ENCODE peak calls at places on chromosomes 2 and 18, in five cellular contexts. One of them, this sample, is unnamed.

GRCh38 chr18:39215920-39216319 is 1650.3 kb upstream of the CELF4 start:
- DNase-seq in progenitor cell of endocrine pancreas: no peak
- DNase-seq in GM23248: no peak
- DNase-seq in testis: no peak
- DNase-seq in NCI-H1092 treated with DMSO at 0.1 percent for 48 hours: no peak
- DNase-seq in this sample: no peak

GRCh38 chr18:59835656-59836379 is 64.0 kb upstream of the PMAIP1 start:
- DNase-seq in GM23248: no peak
- DNase-seq in testis: no peak
- DNase-seq in progenitor cell of endocrine pancreas: no peak
- DNase-seq in NCI-H1092 treated with DMSO at 0.1 percent for 48 hours: no peak
- DNase-seq in this sample: no peak

GRCh38 chr2:70947556-70948184 is 12.0 kb downstream of the ATP6V1B1 start:
- DNase-seq in NCI-H1092 treated with DMSO at 0.1 percent for 48 hours: no peak
- DNase-seq in testis: peak
- DNase-seq in GM23248: peak
- DNase-seq in progenitor cell of endocrine pancreas: peak
- DNase-seq in this sample: peak

GRCh38 chr2:102392096-102392495 is 30.9 kb upstream of the IL18RAP start:
- DNase-seq in GM23248: no peak
- DNase-seq in progenitor cell of endocrine pancreas: no peak
- DNase-seq in NCI-H1092 treated with DMSO at 0.1 percent for 48 hours: no peak
- DNase-seq in testis: no peak
- DNase-seq in this sample: no peak

GRCh38 chr2:19361325-19361990 is 3.0 kb upstream of the OSR1 start:
- DNase-seq in progenitor cell of endocrine pancreas: no peak
- DNase-seq in GM23248: peak
- DNase-seq in NCI-H1092 treated with DMSO at 0.1 percent for 48 hours: no peak
- DNase-seq in testis: peak
- DNase-seq in this sample: peak

GRCh38 chr2:17610521-17610920 is 70.0 kb downstream of the VSNL1 start:
- DNase-seq in progenitor cell of endocrine pancreas: no peak
- DNase-seq in GM23248: peak
- DNase-seq in testis: no peak
- DNase-seq in NCI-H1092 treated with DMSO at 0.1 percent for 48 hours: no peak
- DNase-seq in this sample: no peak

GRCh38 chr2:61993422-61994024 is 88.0 kb downstream of the COMMD1 start:
- DNase-seq in progenitor cell of endocrine pancreas: no peak
- DNase-seq in testis: peak
- DNase-seq in GM23248: peak
- DNase-seq in NCI-H1092 treated with DMSO at 0.1 percent for 48 hours: peak
- DNase-seq in this sample: no peak

GRCh38 chr18:74063023-74063422 is 84.6 kb downstream of the FBXO15 start:
- DNase-seq in NCI-H1092 treated with DMSO at 0.1 percent for 48 hours: no peak
- DNase-seq in testis: no peak
- DNase-seq in GM23248: no peak
- DNase-seq in progenitor cell of endocrine pancreas: no peak
- DNase-seq in this sample: no peak

GRCh38 chr2:96108578-96109561 is 7.5 kb downstream of the ADRA2B start:
- DNase-seq in progenitor cell of endocrine pancreas: no peak
- DNase-seq in GM23248: no peak
- DNase-seq in testis: peak
- DNase-seq in NCI-H1092 treated with DMSO at 0.1 percent for 48 hours: no peak
- DNase-seq in this sample: peak

GRCh38 chr2:112646102-112646719 is 472 bp downstream of the SLC20A1 start:
- DNase-seq in NCI-H1092 treated with DMSO at 0.1 percent for 48 hours: peak
- DNase-seq in GM23248: peak
- DNase-seq in testis: peak
- DNase-seq in progenitor cell of endocrine pancreas: peak
- DNase-seq in this sample: no peak

GRCh38 chr2:109244750-109245382 is 115.9 kb downstream of the SH3RF3 start:
- DNase-seq in progenitor cell of endocrine pancreas: no peak
- DNase-seq in NCI-H1092 treated with DMSO at 0.1 percent for 48 hours: no peak
- DNase-seq in GM23248: no peak
- DNase-seq in testis: peak
- DNase-seq in this sample: no peak

GRCh38 chr2:186105016-186105415 is 366.4 kb downstream of the FSIP2 start:
- DNase-seq in NCI-H1092 treated with DMSO at 0.1 percent for 48 hours: no peak
- DNase-seq in GM23248: peak
- DNase-seq in testis: no peak
- DNase-seq in progenitor cell of endocrine pancreas: no peak
- DNase-seq in this sample: no peak

GRCh38 chr2:160299540-160299939 is 99.5 kb upstream of the ITGB6 start:
- DNase-seq in progenitor cell of endocrine pancreas: no peak
- DNase-seq in NCI-H1092 treated with DMSO at 0.1 percent for 48 hours: no peak
- DNase-seq in testis: no peak
- DNase-seq in GM23248: peak
- DNase-seq in this sample: no peak

GRCh38 chr2:147826615-147827375 is 18.0 kb upstream of the ACVR2A start:
- DNase-seq in GM23248: no peak
- DNase-seq in progenitor cell of endocrine pancreas: no peak
- DNase-seq in NCI-H1092 treated with DMSO at 0.1 percent for 48 hours: no peak
- DNase-seq in testis: peak
- DNase-seq in this sample: no peak